ENCODE peak calls at places on chromosome 12, in four cellular contexts. A is mesenchymal stem cell, O is KBM-7, W is foreskin melanocyte. G is an unnamed sample.

GRCh38 chr12:13523926-13524325 is 327.4 kb downstream of the EMP1 start:
- DNase-seq in A (no peak), W (no peak), O (no peak), G (no peak)

GRCh38 chr12:95859344-95859816 is 628 bp downstream of the SNRPF start:
- DNase-seq in A (peak; percentile 58), W (no peak), O (peak; percentile 42), G (no peak)

GRCh38 chr12:27542628-27543027 is 18.6 kb downstream of the PPFIBP1 start:
- DNase-seq in O (no peak), W (no peak), A (peak; percentile 93), G (no peak)

GRCh38 chr12:39831587-39832315 is 212.1 kb upstream of the ABCD2 start:
- DNase-seq in A (peak; percentile 11), O (peak; percentile 21), W (no peak), G (no peak)

GRCh38 chr12:70043490-70044138 is 199.6 kb upstream of the CNOT2 start:
- DNase-seq in W (no peak), A (no peak), O (no peak), G (no peak)

GRCh38 chr12:108008163-108008562 is 120.9 kb upstream of the WSCD2 start:
- DNase-seq in A (no peak), W (no peak), O (no peak), G (no peak)

GRCh38 chr12:130619378-130619970 is 96.6 kb downstream of the RIMBP2 start:
- DNase-seq in W (no peak), O (no peak), A (no peak), G (no peak)

GRCh38 chr12:131673519-131674265 is 37.2 kb upstream of the SFSWAP start:
- DNase-seq in A (no peak), O (no peak), W (no peak), G (no peak)

GRCh38 chr12:56991319-56991906 is 14.9 kb downstream of the ZBTB39 start:
- DNase-seq in W (no peak), O (peak; percentile 88), A (no peak), G (no peak)

GRCh38 chr12:58026892-58027891 is 85.8 kb downstream of the ATP23 start:
- DNase-seq in O (no peak), A (no peak), W (no peak), G (no peak)